ENCODE peak calls at places on chromosomes 12 and 14, in seven cellular contexts. S is LoVo, V is ELF-1, J is AG09309, O is progenitor cell of endocrine pancreas, X is PC-3, E is NCI-H1417. C is an unnamed sample.
A peak's percentile ranks its signal among the peaks of the same experiment; 100 is the strongest.

GRCh38 chr12:58068706-58069105 is 127.3 kb downstream of the ATP23 start:
- DNase-seq in X (no peak), E (no peak), S (no peak), J (no peak), V (no peak), O (no peak), C (no peak)

GRCh38 chr12:92290016-92290685 is 144.5 kb upstream of the BTG1 start:
- DNase-seq in J (peak; percentile 14), O (no peak), V (no peak), X (peak; percentile 81), E (no peak), S (no peak), C (no peak)

GRCh38 chr12:9706081-9706685 is 26.7 kb downstream of the CLECL1 start:
- DNase-seq in X (peak; percentile 65), V (no peak), J (no peak), E (no peak), O (no peak), S (no peak), C (no peak)

GRCh38 chr12:125098676-125099406 is 33.6 kb downstream of the AACS start:
- DNase-seq in J (no peak), O (no peak), X (no peak), V (no peak), E (no peak), S (no peak), C (no peak)

GRCh38 chr14:49939884-49940510 is 47.1 kb downstream of the ARF6 start:
- DNase-seq in O (no peak), S (no peak), J (no peak), X (no peak), V (no peak), E (no peak), C (no peak)

GRCh38 chr12:1572731-1573130 is 21.6 kb downstream of the FBXL14 start:
- DNase-seq in V (no peak), S (no peak), J (no peak), X (peak; percentile 14), E (no peak), O (no peak), C (no peak)

GRCh38 chr12:53695148-53696138 is 19.6 kb upstream of the ATP5MC2 start:
- DNase-seq in X (peak; percentile 16), O (peak; percentile 31), S (no peak), J (no peak), V (peak; percentile 35), E (peak; percentile 85), C (peak; percentile 49)

GRCh38 chr12:51406859-51407258 is 15.7 kb upstream of the GALNT6 start:
- DNase-seq in V (no peak), S (no peak), E (no peak), O (no peak), X (no peak), J (no peak), C (no peak)

GRCh38 chr12:43551271-43551970 is 582 bp downstream of the ADAMTS20 start:
- DNase-seq in X (no peak), J (no peak), V (peak; percentile 17), E (no peak), O (peak; percentile 18), S (no peak), C (no peak)

GRCh38 chr12:66061076-66061475 is 69.5 kb downstream of the LLPH start:
- DNase-seq in O (no peak), X (no peak), S (no peak), J (no peak), V (no peak), E (no peak), C (no peak)

GRCh38 chr12:76470028-76470939 is 89.3 kb downstream of the OSBPL8 start:
- DNase-seq in J (peak; percentile 65), X (peak; percentile 73), E (no peak), O (no peak), S (peak; percentile 22), V (no peak), C (no peak)

GRCh38 chr12:122984612-122985358 is 4.3 kb downstream of the ARL6IP4 start:
- DNase-seq in S (no peak), E (no peak), X (no peak), O (no peak), V (no peak), J (no peak), C (no peak)

GRCh38 chr14:53462931-53463778 is 310.0 kb upstream of the DDHD1 start:
- DNase-seq in J (no peak), V (peak; percentile 77), O (no peak), S (peak; percentile 41), X (peak; percentile 37), E (no peak), C (no peak)

GRCh38 chr12:103840399-103840880 is 594 bp downstream of the NT5DC3 start:
- DNase-seq in S (no peak), X (peak; percentile 45), J (no peak), V (no peak), E (no peak), O (no peak), C (no peak)

GRCh38 chr12:32107376-32108267 is 975 bp downstream of the BICD1 start:
- DNase-seq in O (peak; percentile 16), S (peak; percentile 49), V (peak; percentile 59), X (peak; percentile 61), J (no peak), E (peak; percentile 73), C (no peak)

GRCh38 chr14:76186318-76187027 is 34.8 kb downstream of the GPATCH2L start:
- DNase-seq in V (no peak), J (no peak), O (no peak), X (no peak), E (no peak), S (no peak), C (no peak)

GRCh38 chr14:63547798-63548335 is 4.7 kb upstream of the PPP2R5E start:
- DNase-seq in J (no peak), E (no peak), V (no peak), X (no peak), O (no peak), S (no peak), C (no peak)

GRCh38 chr14:100212476-100213333 is 26.2 kb upstream of the YY1 start:
- DNase-seq in S (no peak), O (no peak), V (no peak), X (no peak), E (no peak), J (no peak), C (no peak)

GRCh38 chr14:88993946-88994345 is 169.5 kb downstream of the TTC8 start:
- DNase-seq in E (no peak), S (no peak), O (no peak), J (no peak), V (no peak), X (peak; percentile 89), C (no peak)

GRCh38 chr12:121284551-121285390 is 11.7 kb downstream of the CAMKK2 start:
- DNase-seq in V (no peak), X (no peak), S (no peak), E (no peak), J (no peak), O (no peak), C (no peak)

GRCh38 chr14:74620497-74620921 is 8.5 kb upstream of the LTBP2 start:
- DNase-seq in S (peak; percentile 56), O (no peak), J (peak; percentile 90), E (no peak), V (peak; percentile 82), X (peak; percentile 93), C (no peak)

GRCh38 chr12:53456654-53457366 is 4.9 kb downstream of the PCBP2 start:
- DNase-seq in J (no peak), O (no peak), V (no peak), S (no peak), X (no peak), E (no peak), C (no peak)

GRCh38 chr12:100716949-100717732 is 77.4 kb upstream of the ANO4 start:
- DNase-seq in V (peak; percentile 27), X (no peak), J (no peak), S (no peak), O (peak; percentile 30), E (peak; percentile 83), C (peak; percentile 35)

GRCh38 chr14:100278702-100279101 is 27.5 kb downstream of the SLC25A29 start:
- DNase-seq in X (peak; percentile 27), O (no peak), J (peak; percentile 41), V (no peak), E (no peak), S (no peak), C (no peak)

GRCh38 chr12:31491819-31492598 is 98.9 kb downstream of the DENND5B start:
- DNase-seq in X (peak; percentile 89), E (peak; percentile 35), V (no peak), O (no peak), S (peak; percentile 90), J (peak; percentile 77), C (no peak)

GRCh38 chr12:26623136-26623535 is 209.9 kb downstream of the ITPR2 start:
- DNase-seq in X (peak; percentile 56), S (no peak), O (no peak), E (no peak), V (no peak), J (no peak), C (no peak)

GRCh38 chr12:43762596-43762995 is 3.8 kb downstream of the IRAK4 start:
- DNase-seq in J (no peak), S (no peak), E (peak; percentile 4), V (no peak), O (no peak), X (no peak), C (no peak)

GRCh38 chr14:102362084-102362483 is 606 bp downstream of the CINP start:
- DNase-seq in S (peak; percentile 7), X (peak; percentile 39), J (no peak), O (no peak), E (no peak), V (no peak), C (no peak)

GRCh38 chr12:108832730-108833354 is 24.5 kb downstream of the SSH1 start:
- DNase-seq in E (no peak), O (no peak), J (peak; percentile 85), V (peak; percentile 46), S (no peak), X (peak; percentile 53), C (no peak)

GRCh38 chr12:16555630-16556029 is 50.3 kb downstream of the LMO3 start:
- DNase-seq in E (no peak), V (peak; percentile 19), J (no peak), O (no peak), S (no peak), X (no peak), C (no peak)

GRCh38 chr14:60723218-60724079 is 702 bp downstream of the SIX4 start:
- DNase-seq in X (peak; percentile 67), E (peak; percentile 70), O (peak; percentile 42), S (peak; percentile 24), V (peak; percentile 72), J (no peak), C (peak; percentile 14)

GRCh38 chr14:60164404-60164716 is 838 bp downstream of the DHRS7 start:
- DNase-seq in E (no peak), J (no peak), O (no peak), X (no peak), S (no peak), V (no peak), C (no peak)

GRCh38 chr12:124549629-124550028 is 17.8 kb downstream of the NCOR2 start:
- DNase-seq in O (no peak), S (no peak), V (no peak), E (no peak), J (no peak), X (no peak), C (no peak)